ENCODE peak calls at places on chromosomes 3 and 15, in seven cellular contexts. F, R, I, Z, V, K and Y are unnamed samples.

GRCh38 chr3:128619146-128619890 is 31.3 kb downstream of the RPN1 start:
- DNase-seq in F (no peak), R (no peak), I (no peak), Z (peak), V (peak), K (no peak), Y (peak)

GRCh38 chr15:77032052-77032646 is 37.2 kb downstream of the PSTPIP1 start:
- DNase-seq in F (peak), R (no peak), I (no peak), Z (no peak), V (no peak), K (no peak), Y (no peak)

GRCh38 chr3:33299395-33300081 is 22.3 kb downstream of the FBXL2 start:
- DNase-seq in F (no peak), R (peak), I (no peak), Z (no peak), V (no peak), K (no peak), Y (no peak)

GRCh38 chr3:58079773-58080172 is 71.6 kb downstream of the FLNB start:
- DNase-seq in F (no peak), R (no peak), I (no peak), Z (no peak), V (no peak), K (no peak), Y (peak)

GRCh38 chr3:127065561-127066270 is 82.8 kb downstream of the PLXNA1 start:
- DNase-seq in F (no peak), R (no peak), I (no peak), Z (no peak), V (no peak), K (no peak), Y (no peak)

GRCh38 chr15:58423858-58424608 is 7.8 kb upstream of the LIPC start:
- DNase-seq in F (no peak), R (no peak), I (no peak), Z (no peak), V (no peak), K (no peak), Y (no peak)

GRCh38 chr15:79071901-79072300 is 18.7 kb downstream of the RASGRF1 start:
- DNase-seq in F (no peak), R (no peak), I (no peak), Z (no peak), V (no peak), K (no peak), Y (no peak)

GRCh38 chr3:197539651-197540051 is 16.1 kb downstream of the BDH1 start:
- DNase-seq in F (peak), R (peak), I (no peak), Z (no peak), V (no peak), K (no peak), Y (no peak)

GRCh38 chr15:27454281-27455060 is 483.5 kb downstream of the GABRG3 start:
- DNase-seq in F (no peak), R (no peak), I (peak), Z (no peak), V (peak), K (no peak), Y (no peak)

GRCh38 chr3:20700702-20701101 is 514.7 kb upstream of the SGO1 start:
- DNase-seq in F (no peak), R (no peak), I (no peak), Z (no peak), V (no peak), K (no peak), Y (no peak)

GRCh38 chr15:43776101-43776717 is 557 bp downstream of the ELL3 start:
- DNase-seq in F (peak), R (no peak), I (peak), Z (no peak), V (no peak), K (peak), Y (no peak)

GRCh38 chr15:77044228-77045042 is 26.5 kb downstream of the TSPAN3 start:
- DNase-seq in F (no peak), R (no peak), I (no peak), Z (no peak), V (no peak), K (no peak), Y (no peak)

GRCh38 chr3:140972833-140973232 is 31.2 kb downstream of the SLC25A36 start:
- DNase-seq in F (no peak), R (no peak), I (peak), Z (no peak), V (no peak), K (no peak), Y (peak)

GRCh38 chr3:138875096-138875753 is 40.5 kb upstream of the PIK3CB start:
- DNase-seq in F (no peak), R (no peak), I (no peak), Z (no peak), V (no peak), K (no peak), Y (no peak)

GRCh38 chr3:167843886-167844285 is 108.4 kb downstream of the SERPINI1 start:
- DNase-seq in F (no peak), R (no peak), I (no peak), Z (no peak), V (no peak), K (no peak), Y (no peak)

GRCh38 chr3:8629151-8630021 is 15.2 kb downstream of the SSUH2 start:
- DNase-seq in F (peak), R (peak), I (peak), Z (peak), V (peak), K (peak), Y (peak)

GRCh38 chr3:127803619-127804018 is 18.7 kb downstream of the MGLL start:
- DNase-seq in F (no peak), R (peak), I (no peak), Z (no peak), V (peak), K (no peak), Y (peak)

GRCh38 chr3:152271465-152272035 is 2.8 kb downstream of the MBNL1 start:
- DNase-seq in F (no peak), R (no peak), I (no peak), Z (no peak), V (no peak), K (no peak), Y (peak)

GRCh38 chr3:27669505-27670085 is 52.5 kb downstream of the EOMES start:
- DNase-seq in F (no peak), R (no peak), I (no peak), Z (no peak), V (no peak), K (no peak), Y (no peak)

GRCh38 chr3:124333931-124334640 is 342.2 kb upstream of the ROPN1 start:
- DNase-seq in F (no peak), R (no peak), I (no peak), Z (no peak), V (no peak), K (no peak), Y (no peak)

GRCh38 chr3:25820372-25820771 is 30.5 kb downstream of the OXSM start:
- DNase-seq in F (no peak), R (no peak), I (peak), Z (no peak), V (no peak), K (no peak), Y (peak)

GRCh38 chr3:194224937-194225422 is 89.0 kb downstream of the HES1 start:
- DNase-seq in F (no peak), R (no peak), I (no peak), Z (no peak), V (no peak), K (no peak), Y (no peak)

DNA sequence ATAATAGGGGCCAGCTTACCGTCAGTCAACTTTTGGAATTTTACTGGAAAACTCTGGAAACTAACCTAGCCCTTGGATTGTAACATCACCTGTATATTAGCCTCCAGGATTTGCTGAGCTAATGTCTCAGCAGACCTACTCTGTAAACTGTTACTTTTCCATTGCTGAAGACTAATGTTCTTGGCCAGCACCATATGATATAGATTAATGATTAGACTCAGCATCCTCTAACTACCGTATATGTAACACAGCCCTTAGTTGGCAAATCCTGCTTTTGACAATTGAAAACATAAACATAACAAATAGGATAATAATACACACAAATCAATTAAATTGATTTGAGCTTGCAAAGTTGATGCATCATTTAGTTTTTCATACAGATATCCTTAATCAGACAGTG is 26.6 kb upstream of the GBE1 start:
- DNase-seq in F (no peak), R (no peak), I (no peak), Z (no peak), V (no peak), K (no peak), Y (no peak)
- TF ChIP-seq POLR2AphosphoS5 in F (no peak), R (no peak), I (no peak), Z (no peak), V (no peak), K (no peak), Y (no peak)

GRCh38 chr3:62188547-62189375 is 184.6 kb downstream of the FEZF2 start:
- DNase-seq in F (peak), R (peak), I (peak), Z (peak), V (peak), K (peak), Y (peak)
- TF ChIP-seq POLR2AphosphoS5 in F (no peak), R (no peak), I (no peak), Z (no peak), V (no peak), K (no peak), Y (no peak)

GRCh38 chr15:72824112-72824511 is 40.6 kb upstream of the ADPGK start:
- DNase-seq in F (no peak), R (no peak), I (no peak), Z (no peak), V (no peak), K (no peak), Y (no peak)

GRCh38 chr15:72825831-72826230 is 42.3 kb upstream of the ADPGK start:
- DNase-seq in F (no peak), R (no peak), I (no peak), Z (no peak), V (no peak), K (no peak), Y (no peak)

GRCh38 chr15:72826611-72827010 is 43.1 kb upstream of the ADPGK start:
- DNase-seq in F (no peak), R (no peak), I (no peak), Z (no peak), V (no peak), K (no peak), Y (no peak)

GRCh38 chr15:72827216-72827615 is 43.7 kb upstream of the ADPGK start:
- DNase-seq in F (no peak), R (no peak), I (no peak), Z (no peak), V (no peak), K (no peak), Y (no peak)

GRCh38 chr15:72824781-72825180 is 41.2 kb upstream of the ADPGK start:
- DNase-seq in F (no peak), R (no peak), I (no peak), Z (no peak), V (no peak), K (no peak), Y (no peak)
- TF ChIP-seq POLR2AphosphoS5 in F (no peak), R (no peak), I (no peak), Z (no peak), V (no peak), K (no peak), Y (no peak)

GRCh38 chr15:25830844-25831443 is 32.2 kb downstream of the ATP10A start:
- DNase-seq in F (peak), R (no peak), I (no peak), Z (no peak), V (no peak), K (no peak), Y (no peak)
- TF ChIP-seq POLR2AphosphoS5 in F (peak), R (no peak), I (no peak), Z (no peak), V (no peak), K (no peak), Y (no peak)

DNA sequence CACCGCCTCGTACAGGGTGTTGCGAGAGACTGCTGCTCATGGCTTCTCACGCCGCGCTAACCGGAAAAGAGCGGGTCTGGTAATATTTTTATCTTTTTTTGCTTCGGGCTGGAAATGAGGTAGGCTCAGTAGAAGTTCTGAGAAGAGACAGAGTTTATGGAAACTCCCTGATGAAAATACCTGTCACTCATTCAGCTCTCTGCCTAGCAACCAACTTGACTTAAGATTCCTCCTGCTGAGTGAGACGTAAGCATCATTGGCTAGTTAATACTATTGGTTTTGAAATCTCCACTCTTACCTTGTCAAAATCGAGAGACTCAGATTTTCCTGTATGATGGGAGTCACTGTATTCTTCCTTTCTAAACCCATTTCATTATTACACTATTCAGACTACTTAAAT is 181.7 kb downstream of the PTPRG start:
- DNase-seq in F (no peak), R (no peak), I (no peak), Z (no peak), V (no peak), K (no peak), Y (no peak)
- TF ChIP-seq POLR2AphosphoS5 in F (no peak), R (no peak), I (no peak), Z (no peak), V (no peak), K (no peak), Y (no peak)